ENCODE peak calls at places on chromosomes 16 and 17, in seven cellular contexts. T is K562, Z is H1, U is SK-N-SH, Y is HepG2, A is HCT116, Q is GM12878. I is an unnamed sample.

GRCh38 chr16:46883353-46883689 is 841 bp upstream of the GPT2 start:
- DNase-seq in T (no peak), Z (no peak), U (no peak), Y (peak), A (no peak), Q (no peak), I (no peak)

GRCh38 chr17:44605116-44605505 is 47.8 kb downstream of the FZD2 start:
- DNase-seq in T (no peak), Z (no peak), U (no peak), Y (no peak), A (no peak), Q (no peak), I (no peak)

GRCh38 chr17:329794-330420 is 22.7 kb downstream of the RPH3AL start:
- DNase-seq in T (no peak), Z (no peak), U (no peak), Y (no peak), A (no peak), Q (no peak), I (no peak)

GRCh38 chr16:2213817-2214720 is 571 bp downstream of the PGP start:
- DNase-seq in T (peak), Z (no peak), U (peak), Y (no peak), A (no peak), Q (no peak), I (no peak)

GRCh38 chr16:50354629-50355456 is 13.9 kb downstream of the BRD7 start:
- DNase-seq in T (no peak), Z (no peak), U (peak), Y (no peak), A (no peak), Q (no peak), I (no peak)

GRCh38 chr16:28549301-28549899 is 4.3 kb upstream of the SGF29 start:
- DNase-seq in T (peak), Z (no peak), U (peak), Y (peak), A (peak), Q (no peak), I (no peak)

GRCh38 chr17:82305727-82306300 is 11.6 kb downstream of the CD7 start:
- DNase-seq in T (no peak), Z (no peak), U (no peak), Y (no peak), A (no peak), Q (no peak), I (no peak)

GRCh38 chr17:55072910-55073309 is 104.3 kb downstream of the STXBP4 start:
- DNase-seq in T (no peak), Z (no peak), U (no peak), Y (no peak), A (no peak), Q (no peak), I (no peak)

GRCh38 chr16:70437582-70438324 is 1.1 kb downstream of the ST3GAL2 start:
- DNase-seq in T (peak), Z (no peak), U (peak), Y (no peak), A (no peak), Q (no peak), I (no peak)

GRCh38 chr16:78925071-78925714 is 675.3 kb downstream of the MAF start:
- DNase-seq in T (peak), Z (peak), U (peak), Y (peak), A (peak), Q (no peak), I (peak)

GRCh38 chr17:17221329-17221728 is 15.2 kb upstream of the PLD6 start:
- DNase-seq in T (no peak), Z (no peak), U (no peak), Y (no peak), A (no peak), Q (no peak), I (no peak)

GRCh38 chr17:6786618-6787017 is 10.6 kb downstream of the FBXO39 start:
- DNase-seq in T (no peak), Z (no peak), U (no peak), Y (no peak), A (no peak), Q (no peak), I (no peak)

GRCh38 chr16:49018259-49018931 is 263.2 kb downstream of the CBLN1 start:
- DNase-seq in T (no peak), Z (no peak), U (no peak), Y (no peak), A (no peak), Q (no peak), I (no peak)

GRCh38 chr17:9875441-9875840 is 29.6 kb downstream of the RCVRN start:
- DNase-seq in T (no peak), Z (peak), U (no peak), Y (no peak), A (no peak), Q (no peak), I (no peak)

GRCh38 chr16:48971571-48972071 is 310.0 kb downstream of the CBLN1 start:
- DNase-seq in T (no peak), Z (no peak), U (no peak), Y (no peak), A (peak), Q (no peak), I (no peak)

GRCh38 chr17:19370493-19370960 is 7.8 kb upstream of the MAPK7 start:
- DNase-seq in T (no peak), Z (no peak), U (no peak), Y (no peak), A (no peak), Q (no peak), I (no peak)

GRCh38 chr17:76869878-76870714 is 1.9 kb downstream of the MGAT5B start:
- DNase-seq in T (peak), Z (no peak), U (no peak), Y (no peak), A (no peak), Q (no peak), I (no peak)

GRCh38 chr16:86580063-86580797 is 1.9 kb downstream of the FOXL1 start:
- DNase-seq in T (no peak), Z (no peak), U (no peak), Y (no peak), A (no peak), Q (no peak), I (no peak)

GRCh38 chr17:75764711-75765421 is at the start of gene GALK1:
- DNase-seq in T (peak), Z (no peak), U (peak), Y (peak), A (no peak), Q (no peak), I (peak)

DNA sequence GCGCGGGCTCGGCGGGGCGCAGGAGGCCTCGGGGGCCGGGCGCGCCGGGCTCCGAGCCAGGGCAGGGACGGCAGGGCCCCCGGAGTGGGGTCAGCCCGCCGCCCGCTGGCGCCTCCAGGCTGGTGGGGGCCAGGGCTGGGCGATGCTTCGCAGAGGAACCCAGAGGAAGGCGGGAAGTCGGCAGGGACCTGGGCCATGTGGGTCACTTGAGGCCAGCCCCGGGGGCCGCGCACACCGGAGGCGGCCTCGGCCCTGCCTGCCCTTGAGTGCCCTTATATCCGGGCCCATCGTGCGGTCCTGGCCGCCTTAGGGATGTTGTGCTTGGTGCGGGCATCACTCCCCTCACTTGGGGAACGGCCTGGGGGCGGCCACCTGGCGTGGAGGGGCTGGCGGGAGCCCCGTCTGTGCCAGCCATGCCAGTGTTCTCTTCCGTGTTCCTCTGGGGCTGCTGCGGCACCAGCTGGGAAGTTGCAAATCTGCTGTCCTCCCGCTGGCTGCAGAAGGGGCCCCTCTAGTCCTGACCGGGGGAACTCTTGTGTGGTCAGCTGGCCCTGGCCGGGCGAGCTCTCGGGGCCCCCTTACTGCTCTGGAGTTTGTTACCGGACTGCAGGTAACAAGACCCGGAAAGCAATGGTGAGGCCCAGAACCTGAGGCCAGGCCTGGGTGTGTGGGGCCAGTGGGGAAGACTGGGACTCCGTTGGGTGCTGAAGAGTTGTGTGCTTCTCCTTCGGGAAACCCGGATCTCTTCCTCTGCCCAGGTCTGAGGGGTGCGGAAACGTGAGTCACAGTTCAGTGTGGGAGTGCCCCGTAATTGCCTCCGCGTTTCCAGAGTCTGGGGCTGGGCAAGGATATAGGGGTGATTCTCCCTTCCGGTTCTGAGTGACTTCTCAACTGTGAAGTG is 849 bp downstream of the CAPN15 start:
- DNase-seq in T (peak), Z (no peak), U (peak), Y (no peak), A (no peak), Q (no peak), I (no peak)
- TF ChIP-seq JUND in T (peak), Z (no peak), U (no peak), Y (no peak), A (no peak), Q (no peak), I (no peak)

DNA sequence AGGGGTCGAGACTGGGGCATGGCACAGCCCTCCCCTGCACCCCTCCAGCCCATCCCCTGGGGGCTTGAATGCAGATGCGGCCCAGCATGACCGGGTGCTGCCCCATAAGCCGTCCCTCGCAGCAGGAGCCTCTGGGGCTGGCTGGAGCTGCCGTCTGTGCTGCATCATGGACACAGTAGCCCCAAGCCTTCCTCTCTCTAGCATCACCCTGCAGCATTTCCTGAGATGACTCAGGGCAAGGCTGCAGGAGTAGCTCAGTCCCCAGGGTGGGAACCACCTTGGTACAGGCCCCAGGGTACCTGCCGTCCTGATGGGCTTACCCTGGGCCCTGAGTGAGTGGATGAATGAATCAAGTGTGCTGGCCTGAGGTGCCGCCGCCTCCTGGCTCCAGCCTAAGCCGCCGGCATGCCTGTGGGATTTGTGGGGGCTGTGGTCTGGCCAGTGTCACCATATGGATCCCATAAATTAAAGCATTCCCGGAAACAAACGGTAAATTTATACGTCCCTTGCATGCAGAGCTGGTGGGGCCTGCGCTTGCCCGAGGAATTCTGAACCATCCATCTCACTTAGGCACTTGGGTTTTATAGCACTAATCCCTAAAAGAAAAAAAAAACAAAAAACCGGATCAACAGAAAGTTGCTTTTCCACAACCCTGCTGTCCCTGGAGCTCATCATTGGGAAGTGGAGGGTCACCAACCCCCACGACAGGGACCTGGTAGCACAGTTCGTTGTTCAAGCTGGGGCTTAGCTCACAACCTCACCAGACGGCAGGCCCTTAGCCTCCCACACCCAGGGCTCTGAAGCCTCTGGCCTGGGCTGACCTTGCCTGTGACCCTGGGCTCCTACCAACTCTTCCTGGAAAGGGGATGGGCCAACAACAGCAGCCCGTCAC is 242.6 kb upstream of the CIBAR2 start:
- DNase-seq in T (peak), Z (no peak), U (peak), Y (no peak), A (no peak), Q (no peak), I (peak)
- TF ChIP-seq JUND in T (peak), Z (no peak), U (no peak), Y (no peak), A (no peak), Q (no peak), I (no peak)

GRCh38 chr17:29383687-29384086 is 6.5 kb upstream of the TAOK1 start:
- DNase-seq in T (no peak), Z (no peak), U (no peak), Y (no peak), A (no peak), Q (no peak), I (no peak)

GRCh38 chr17:29388937-29389336 is 1.2 kb upstream of the TAOK1 start:
- DNase-seq in T (peak), Z (no peak), U (no peak), Y (no peak), A (no peak), Q (no peak), I (no peak)

GRCh38 chr17:29389994-29390855 is at the start of gene TAOK1:
- DNase-seq in T (peak), Z (peak), U (peak), Y (peak), A (peak), Q (peak), I (peak)

GRCh38 chr17:29384901-29385300 is 5.3 kb upstream of the TAOK1 start:
- DNase-seq in T (no peak), Z (no peak), U (no peak), Y (no peak), A (no peak), Q (no peak), I (peak)

GRCh38 chr17:29386760-29387159 is 3.4 kb upstream of the TAOK1 start:
- DNase-seq in T (no peak), Z (no peak), U (no peak), Y (no peak), A (no peak), Q (no peak), I (no peak)
- TF ChIP-seq JUND in T (no peak), Z (no peak), U (no peak), Y (no peak), A (no peak), Q (no peak), I (no peak)

GRCh38 chr16:11272484-11272883 is 945 bp downstream of the PRM3 start:
- DNase-seq in T (no peak), Z (no peak), U (no peak), Y (no peak), A (no peak), Q (no peak), I (no peak)
- TF ChIP-seq JUND in T (no peak), Z (no peak), U (no peak), Y (no peak), A (no peak), Q (no peak), I (no peak)

GRCh38 chr17:39595928-39596327 is 11.8 kb downstream of the NEUROD2 start:
- DNase-seq in T (no peak), Z (no peak), U (no peak), Y (no peak), A (no peak), Q (no peak), I (no peak)
- TF ChIP-seq JUND in T (no peak), Z (no peak), U (no peak), Y (no peak), A (no peak), Q (no peak), I (no peak)

I was measured in T47D.